ENCODE peak calls at places on chromosomes 7 and 10, in five cellular contexts. V, K, Q, C and X are unnamed samples.

GRCh38 chr10:43230909-43231522 is 35.8 kb downstream of the RASGEF1A start:
- DNase-seq in V (peak; percentile 7), Q (no peak), C (no peak), K (no peak), X (no peak)

GRCh38 chr7:116407165-116407564 is 92.4 kb upstream of the CAV2 start:
- DNase-seq in K (no peak), V (no peak), Q (no peak), C (no peak), X (no peak)

GRCh38 chr10:28532223-28532508 is 752 bp upstream of the WAC start:
- DNase-seq in Q (no peak), C (peak; percentile 13), K (peak; percentile 62), V (no peak), X (no peak)

GRCh38 chr7:31464601-31465000 is 49.3 kb upstream of the ITPRID1 start:
- DNase-seq in K (no peak), V (no peak), C (no peak), Q (no peak), X (no peak)

GRCh38 chr7:46215987-46216567 is 295.0 kb upstream of the IGFBP3 start:
- DNase-seq in Q (no peak), C (peak; percentile 83), K (peak; percentile 54), V (peak; percentile 80), X (no peak)

GRCh38 chr10:61301560-61301959 is 151.6 kb downstream of the TMEM26 start:
- DNase-seq in V (no peak), K (no peak), C (no peak), Q (no peak), X (no peak)

GRCh38 chr7:157013602-157014549 is 3.4 kb upstream of the MNX1 start:
- DNase-seq in Q (no peak), K (no peak), C (no peak), V (no peak), X (no peak)

GRCh38 chr10:70578371-70578947 is 24.1 kb downstream of the PRF1 start:
- DNase-seq in C (no peak), Q (no peak), K (no peak), V (no peak), X (peak; percentile 86)

GRCh38 chr10:14820010-14820774 is 17.6 kb downstream of the CDNF start:
- DNase-seq in V (no peak), K (no peak), Q (no peak), C (no peak), X (no peak)

GRCh38 chr10:103111031-103111917 is 81.8 kb downstream of the NT5C2 start:
- DNase-seq in Q (no peak), K (no peak), C (no peak), V (no peak), X (no peak)

GRCh38 chr10:92972066-92972870 is 88.3 kb upstream of the CYP26C1 start:
- DNase-seq in K (no peak), Q (no peak), C (no peak), V (no peak), X (peak; percentile 4)

GRCh38 chr10:89944138-89944537 is 242.7 kb downstream of the KIF20B start:
- DNase-seq in V (no peak), C (no peak), Q (no peak), K (no peak), X (no peak)

GRCh38 chr10:86585037-86585725 is 63.6 kb upstream of the WAPL start:
- DNase-seq in Q (peak; percentile 67), K (peak; percentile 70), C (no peak), V (peak; percentile 70), X (peak; percentile 73)

GRCh38 chr10:127186846-127187245 is 9.5 kb downstream of the INSYN2A start:
- DNase-seq in V (no peak), K (no peak), Q (no peak), C (no peak), X (no peak)

GRCh38 chr10:51405580-51406367 is 293.6 kb downstream of the CSTF2T start:
- DNase-seq in Q (no peak), K (peak; percentile 25), V (no peak), C (no peak), X (no peak)

GRCh38 chr10:123442901-123443300 is 223.3 kb upstream of the GPR26 start:
- DNase-seq in K (no peak), Q (no peak), V (no peak), C (no peak), X (no peak)

DNA sequence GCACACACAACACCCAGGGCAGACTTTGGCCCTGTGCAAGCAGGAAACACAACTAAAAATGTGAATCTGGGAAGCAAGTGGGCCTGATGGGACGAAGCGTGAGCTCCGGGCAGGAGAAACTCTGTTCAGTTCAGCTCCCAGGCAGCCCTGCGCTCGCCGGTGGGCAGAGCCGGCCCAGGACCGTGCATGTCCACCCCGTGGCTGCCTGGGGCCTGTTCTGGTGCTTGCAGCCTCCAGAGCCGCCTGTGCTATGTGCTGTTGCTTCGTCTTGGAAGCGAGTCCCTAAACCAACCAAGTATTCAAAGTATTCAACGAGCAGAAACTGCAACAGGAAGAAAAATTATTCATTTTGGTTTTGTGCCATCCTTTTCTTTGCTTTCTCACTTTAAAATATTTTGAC is 45.9 kb downstream of the VIPR2 start:
- DNase-seq in V (peak; percentile 16), C (no peak), Q (no peak), K (peak; percentile 44), X (no peak)
- H3K4me1 ChIP-seq in V (peaks cover 3% of the 10 kb centered on the region), C (no peaks in the 10 kb centered on the region), Q (no peaks in the 10 kb centered on the region), K (peaks cover 4% of the 10 kb centered on the region), X (no peaks in the 10 kb centered on the region)

GRCh38 chr10:132592790-132593788 is 55.5 kb downstream of the INPP5A start:
- DNase-seq in Q (no peak), V (peak; percentile 41), C (no peak), K (no peak), X (peak; percentile 59)
- H3K4me1 ChIP-seq in Q (peaks cover 1% of the 10 kb centered on the region), V (peaks cover 35% of the 10 kb centered on the region), C (no peaks in the 10 kb centered on the region), K (peaks cover 18% of the 10 kb centered on the region), X (peaks cover 25% of the 10 kb centered on the region)

DNA sequence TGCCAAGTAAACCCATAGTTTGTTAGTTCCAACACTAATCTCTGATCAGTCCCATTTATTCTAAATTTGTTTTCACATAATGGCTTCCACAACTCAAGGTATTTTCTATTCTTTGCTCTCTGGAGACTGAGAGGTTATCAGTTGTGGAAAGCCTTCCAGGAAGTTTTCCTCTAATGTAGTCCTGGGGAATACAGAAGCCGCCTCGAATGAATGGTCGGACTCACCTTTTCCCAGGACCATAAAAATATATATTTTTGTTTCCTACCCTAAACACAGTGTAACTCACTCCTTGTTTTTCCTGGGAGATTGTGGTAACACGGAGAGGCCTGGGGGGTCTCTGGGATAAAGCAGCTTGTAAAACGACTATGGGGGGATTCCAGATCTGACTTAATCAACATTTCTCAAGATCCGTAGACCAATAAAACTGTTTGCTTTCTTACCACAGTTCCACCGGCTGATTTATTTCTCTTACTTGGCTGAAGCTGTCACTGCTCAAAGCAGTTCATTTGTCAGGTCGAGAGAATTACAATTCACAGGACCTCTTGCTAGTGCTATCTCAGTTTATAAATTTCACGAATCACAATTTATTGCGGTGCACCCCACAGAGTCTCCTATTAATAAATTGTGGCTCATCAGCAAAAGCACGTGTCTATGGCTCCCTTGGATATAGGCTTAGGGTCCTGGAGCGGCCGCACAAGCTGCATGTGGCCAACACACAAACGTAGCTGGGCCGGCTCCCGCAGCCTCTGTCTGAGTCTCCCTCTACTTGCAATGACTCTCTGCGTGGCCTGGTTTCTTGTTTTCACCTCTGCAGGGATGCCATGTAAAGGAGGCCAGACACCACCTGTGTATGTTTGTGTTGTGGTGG is 176.3 kb upstream of the BMPER start:
- DNase-seq in C (no peak), K (no peak), V (no peak), Q (no peak), X (no peak)
- H3K4me1 ChIP-seq in C (peaks cover 9% of the 10 kb centered on the region), K (no peaks in the 10 kb centered on the region), V (peaks cover 7% of the 10 kb centered on the region), Q (peaks cover 6% of the 10 kb centered on the region), X (no peaks in the 10 kb centered on the region)

DNA sequence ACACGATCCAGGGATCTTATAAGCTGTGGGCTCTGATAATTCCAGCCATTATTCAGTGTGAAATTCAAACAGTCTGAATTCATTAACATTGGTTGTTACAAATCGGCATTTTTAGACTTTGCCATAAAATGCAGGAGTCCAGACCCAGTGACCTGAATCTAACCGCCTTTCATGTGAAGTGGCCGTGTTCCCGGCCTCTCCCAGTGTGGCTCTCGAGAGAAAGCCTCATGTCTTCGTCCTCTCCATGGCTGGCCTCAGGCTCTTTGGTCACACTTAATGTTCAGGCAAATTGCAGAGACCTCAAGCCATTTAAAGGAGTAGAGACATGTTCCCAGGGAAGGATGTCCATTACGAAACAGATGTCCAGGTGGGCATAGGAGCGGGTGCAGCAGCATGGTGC is 59.3 kb downstream of the CTBP2 start:
- DNase-seq in K (no peak), Q (no peak), V (no peak), C (no peak), X (no peak)
- H3K4me1 ChIP-seq in K (peaks cover 15% of the 10 kb centered on the region), Q (peaks cover 19% of the 10 kb centered on the region), V (peaks cover 31% of the 10 kb centered on the region), C (peaks cover 11% of the 10 kb centered on the region), X (no peaks in the 10 kb centered on the region)

GRCh38 chr7:47453093-47454056 is 128.5 kb downstream of the TNS3 start:
- DNase-seq in Q (no peak), V (peak; percentile 87), C (no peak), K (peak; percentile 56), X (no peak)

GRCh38 chr7:47454066-47454950 is 127.6 kb downstream of the TNS3 start:
- DNase-seq in Q (no peak), V (no peak), K (no peak), C (no peak), X (no peak)

GRCh38 chr7:47456210-47456955 is 125.5 kb downstream of the TNS3 start:
- DNase-seq in K (no peak), Q (no peak), V (no peak), C (no peak), X (no peak)

GRCh38 chr7:47455872-47456185 is 126.1 kb downstream of the TNS3 start:
- DNase-seq in C (no peak), Q (no peak), V (no peak), K (no peak), X (no peak)

GRCh38 chr7:47454961-47455871 is 126.7 kb downstream of the TNS3 start:
- DNase-seq in K (no peak), V (no peak), C (no peak), Q (no peak), X (no peak)
- H3K4me1 ChIP-seq in K (peaks cover 27% of the 10 kb centered on the region), V (peaks cover 68% of the 10 kb centered on the region), C (peaks cover 25% of the 10 kb centered on the region), Q (peaks cover 2% of the 10 kb centered on the region), X (no peaks in the 10 kb centered on the region)

GRCh38 chr10:21526184-21526951 is 886 bp upstream of the SKIDA1 start:
- DNase-seq in V (peak; percentile 67), K (peak; percentile 92), Q (no peak), C (no peak), X (peak; percentile 54)
- H3K4me1 ChIP-seq in V (peaks cover 16% of the 10 kb centered on the region), K (peaks cover 15% of the 10 kb centered on the region), Q (peaks cover 1% of the 10 kb centered on the region), C (no peaks in the 10 kb centered on the region), X (peaks cover 30% of the 10 kb centered on the region)

DNA sequence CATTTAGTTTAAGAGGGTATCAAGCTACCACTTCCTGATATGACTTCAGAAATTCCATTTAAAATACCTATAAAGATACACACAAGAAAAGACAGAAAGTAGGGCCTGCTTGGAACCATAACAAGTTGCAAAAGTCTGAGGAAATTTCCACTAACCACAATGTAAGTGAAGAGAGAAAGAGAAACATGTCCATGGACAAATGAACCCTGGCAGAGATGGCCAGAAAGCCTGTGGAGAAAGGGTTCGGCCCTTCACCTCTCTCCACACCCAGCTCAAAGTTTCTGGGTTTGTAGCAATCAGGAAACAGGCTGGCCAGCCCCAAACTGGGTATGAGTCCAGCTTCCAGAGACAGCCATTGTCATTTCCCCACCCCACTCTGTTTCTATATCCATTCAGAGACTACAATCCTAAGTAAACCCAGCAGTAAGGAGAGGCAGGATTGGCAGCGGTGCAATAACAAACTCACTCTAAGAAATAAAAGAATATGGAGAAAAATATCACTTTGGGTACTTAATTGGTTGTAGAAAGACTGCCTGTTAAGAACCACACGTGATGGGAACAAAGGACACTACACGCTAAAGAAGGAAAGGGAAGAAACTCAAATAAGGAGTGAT is 71.1 kb downstream of the STK17A start:
- DNase-seq in Q (no peak), C (no peak), V (no peak), K (no peak), X (no peak)
- H3K4me1 ChIP-seq in Q (peaks cover 4% of the 10 kb centered on the region), C (no peaks in the 10 kb centered on the region), V (peaks cover 55% of the 10 kb centered on the region), K (peaks cover 9% of the 10 kb centered on the region), X (peaks cover 61% of the 10 kb centered on the region)

GRCh38 chr10:88705951-88706350 is at the start of gene LIPK:
- DNase-seq in C (no peak), Q (no peak), K (no peak), V (no peak), X (no peak)
- H3K4me1 ChIP-seq in C (no peaks in the 10 kb centered on the region), Q (no peaks in the 10 kb centered on the region), K (peaks cover 4% of the 10 kb centered on the region), V (peaks cover 8% of the 10 kb centered on the region), X (no peaks in the 10 kb centered on the region)